ENCODE peak calls at places on chromosomes 7 and 10, in seven cellular contexts. W is adrenal gland, V is sigmoid colon, D is upper lobe of left lung, Y is esophagus squamous epithelium, O is endothelial cell of umbilical vein, N is vagina. C is an unnamed sample.

GRCh38 chr10:13993169-13993568 is 337.6 kb downstream of the FRMD4A start:
- DNase-seq in N (no peak), O (no peak), W (peak; percentile 40), V (peak; percentile 87), Y (no peak), D (no peak), C (peak; percentile 57)

GRCh38 chr7:37824987-37825509 is 23.3 kb upstream of the NME8 start:
- DNase-seq in V (no peak), W (no peak), N (no peak), O (no peak), Y (no peak), D (no peak), C (no peak)

GRCh38 chr7:81430761-81431160 is 339.1 kb downstream of the HGF start:
- DNase-seq in D (no peak), O (peak; percentile 72), N (no peak), W (no peak), V (no peak), Y (no peak), C (no peak)

GRCh38 chr7:141541375-141541774 is 9.8 kb upstream of the AGK start:
- DNase-seq in W (no peak), N (no peak), O (no peak), Y (no peak), D (no peak), V (no peak), C (no peak)

GRCh38 chr7:113086431-113086888 is at the start of gene GPR85:
- DNase-seq in O (peak; percentile 50), V (peak; percentile 76), D (peak; percentile 93), N (no peak), Y (no peak), W (peak; percentile 31), C (peak; percentile 41)

GRCh38 chr10:24680647-24681475 is 42.8 kb downstream of the ARHGAP21 start:
- DNase-seq in W (no peak), D (no peak), Y (no peak), O (peak; percentile 65), V (no peak), N (no peak), C (no peak)

GRCh38 chr7:104967595-104967994 is 46.4 kb upstream of the KMT2E start:
- DNase-seq in O (no peak), N (no peak), Y (no peak), V (no peak), W (no peak), D (no peak), C (no peak)

GRCh38 chr7:70047891-70048448 is 449.7 kb downstream of the AUTS2 start:
- DNase-seq in N (no peak), W (no peak), V (no peak), D (no peak), O (no peak), Y (no peak), C (no peak)

GRCh38 chr10:27819781-27820531 is 74.3 kb upstream of the MKX start:
- DNase-seq in Y (no peak), N (no peak), D (peak; percentile 18), O (no peak), V (peak; percentile 64), W (peak; percentile 46), C (peak; percentile 81)

GRCh38 chr7:115013887-115014286 is 92.0 kb downstream of the MDFIC start:
- DNase-seq in V (no peak), W (no peak), D (no peak), N (no peak), Y (no peak), O (no peak), C (no peak)

GRCh38 chr10:133613699-133614098 is 12.9 kb downstream of the FRG2B start:
- DNase-seq in N (no peak), O (no peak), V (no peak), W (no peak), Y (no peak), D (no peak), C (no peak)

GRCh38 chr7:8261711-8262695 is at the start of gene ICA1:
- DNase-seq in W (peak; percentile 52), N (no peak), O (peak; percentile 72), V (peak; percentile 69), Y (no peak), D (peak; percentile 93), C (peak; percentile 86)

GRCh38 chr10:93481931-93482834 is at the start of gene MYOF:
- DNase-seq in D (peak; percentile 77), W (peak; percentile 72), Y (no peak), V (peak; percentile 88), O (peak; percentile 89), N (no peak), C (peak; percentile 72)

GRCh38 chr7:94183289-94183749 is 179.2 kb upstream of the BET1 start:
- DNase-seq in N (no peak), D (no peak), W (peak; percentile 34), Y (no peak), V (no peak), O (peak; percentile 99), C (peak; percentile 15)

GRCh38 chr10:71725998-71726672 is 6.6 kb upstream of the C10orf105 start:
- DNase-seq in V (no peak), O (peak; percentile 67), N (no peak), W (peak; percentile 37), D (no peak), Y (no peak), C (no peak)

GRCh38 chr10:63713191-63714144 is 192.3 kb downstream of the REEP3 start:
- DNase-seq in W (peak; percentile 80), V (peak; percentile 93), N (no peak), O (peak; percentile 88), Y (no peak), D (no peak), C (peak; percentile 90)

GRCh38 chr7:151485006-151485732 is 34.5 kb downstream of the RHEB start:
- DNase-seq in Y (no peak), W (no peak), D (no peak), V (no peak), N (no peak), O (peak; percentile 81), C (no peak)

GRCh38 chr7:32221756-32222155 is 151.5 kb upstream of the PDE1C start:
- DNase-seq in D (no peak), O (no peak), N (peak; percentile 67), Y (no peak), W (no peak), V (no peak), C (no peak)

GRCh38 chr7:23013715-23014649 is at the start of gene HYCC1:
- DNase-seq in O (peak; percentile 99), N (peak; percentile 100), D (peak; percentile 95), V (peak; percentile 100), Y (peak; percentile 95), W (peak; percentile 99), C (peak; percentile 99)

GRCh38 chr10:65571011-65571570 is 1354.7 kb upstream of the LRRTM3 start:
- DNase-seq in N (no peak), V (no peak), O (peak; percentile 6), D (no peak), Y (no peak), W (no peak), C (no peak)

GRCh38 chr7:74654811-74655210 is 2.7 kb upstream of the GTF2I start:
- DNase-seq in Y (no peak), V (no peak), D (no peak), N (no peak), W (no peak), O (no peak), C (no peak)

GRCh38 chr10:86258488-86258887 is 108.1 kb downstream of the GRID1 start:
- DNase-seq in Y (no peak), W (peak; percentile 12), V (no peak), D (no peak), O (no peak), N (peak; percentile 14), C (no peak)
- TF ChIP-seq POLR2A in Y (no peak), W (no peak), V (no peak), D (no peak), O (no peak), N (no peak), C (no peak)

GRCh38 chr7:17301491-17302101 is 3.1 kb downstream of the AHR start:
- DNase-seq in W (peak; percentile 52), D (no peak), Y (no peak), O (peak; percentile 77), N (no peak), V (peak; percentile 63), C (peak; percentile 34)
- TF ChIP-seq CTCF in W (peak; percentile 47), D (peak; percentile 53), Y (peak; percentile 73), O (peak; percentile 24), N (peak; percentile 72), V (peak; percentile 60), C (peak; percentile 76)

GRCh38 chr7:155395176-155395797 is 62.6 kb upstream of the EN2 start:
- DNase-seq in Y (no peak), O (no peak), D (no peak), V (no peak), W (no peak), N (no peak), C (peak; percentile 4)
- H3K27ac ChIP-seq in Y (no peak overlapping the region), O (no peak overlapping the region), D (no peak overlapping the region), V (no peak overlapping the region), W (no peak overlapping the region), N (no peak overlapping the region), C (no peak overlapping the region)

DNA sequence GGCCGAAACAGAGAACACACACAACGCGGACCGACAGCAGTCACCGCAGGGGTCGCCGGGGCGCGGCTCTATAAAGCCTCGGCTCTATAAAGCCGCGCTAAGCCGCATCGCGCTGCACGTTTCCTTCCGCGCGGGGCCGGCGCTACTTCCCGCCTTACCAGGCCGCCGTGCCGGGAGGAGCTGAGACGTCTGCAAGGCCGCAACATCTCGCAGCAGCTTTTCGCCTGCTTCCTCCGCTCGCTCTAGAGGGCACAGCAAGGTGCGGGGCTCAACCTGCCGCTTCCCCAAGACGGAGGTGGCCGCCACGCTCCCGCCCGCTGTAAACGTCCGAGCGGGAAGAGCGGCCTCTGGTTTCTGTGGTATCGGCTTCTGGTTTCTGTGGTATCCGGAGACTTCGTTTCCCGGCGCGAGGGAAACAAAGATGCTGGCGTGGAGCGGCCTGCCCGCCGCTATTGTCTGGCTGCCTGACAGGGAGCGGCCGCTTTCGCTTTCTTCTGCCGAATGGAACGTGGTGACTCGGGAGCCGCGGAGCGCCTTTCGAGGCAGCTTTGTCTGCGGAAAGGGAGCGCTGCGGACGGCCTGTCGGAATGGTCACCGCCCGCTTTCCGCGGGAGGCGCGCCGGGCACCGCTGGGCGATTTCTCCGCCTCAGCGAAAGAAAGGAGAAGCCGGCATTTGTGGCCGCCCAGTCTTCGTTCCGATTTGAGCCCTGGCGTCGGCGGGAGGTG is 91.8 kb downstream of the SPAG6 start:
- DNase-seq in W (peak; percentile 88), O (peak; percentile 91), D (peak; percentile 98), Y (peak; percentile 63), V (peak; percentile 96), N (no peak), C (peak; percentile 93)
- TF ChIP-seq POLR2A in W (peak; percentile 86), O (peak; percentile 93), D (peak; percentile 92), Y (peak; percentile 96), V (peak; percentile 85), N (no peak), C (no peak)

DNA sequence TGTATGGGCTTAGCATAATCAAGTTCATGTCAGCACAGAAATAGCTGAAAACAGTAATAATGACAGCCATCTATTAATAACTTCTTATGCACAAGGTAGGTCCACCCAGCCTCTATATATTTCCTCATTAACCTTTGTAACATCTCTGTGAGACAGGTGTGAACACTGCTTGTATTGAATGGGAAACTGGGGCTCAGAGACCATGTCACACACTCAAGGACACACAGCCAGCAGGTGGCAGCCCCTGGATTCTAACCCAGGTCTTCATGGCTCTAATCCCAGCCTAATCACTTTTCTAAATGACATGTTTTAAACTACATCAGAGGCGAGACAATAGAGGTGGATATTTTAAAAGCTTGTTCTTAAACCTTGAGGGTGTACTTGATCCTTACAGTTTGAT is 591.4 kb downstream of the PARD3 start:
- DNase-seq in W (no peak), O (no peak), V (no peak), N (no peak), Y (no peak), D (no peak), C (no peak)
- TF ChIP-seq CTCF in W (no peak), O (no peak), V (no peak), N (no peak), Y (no peak), D (no peak), C (no peak)

C was measured in heart left ventricle.